ENCODE peak calls at places on chromosomes 7 and 10, in eight cellular contexts. O is uterus, M is astrocyte, D is heart left ventricle, C is fibroblast of lung, Z is mammary epithelial cell, Q is right atrium auricular region, E is right lobe of liver. V is an unnamed sample. For H3K27me3 and H3K36me3, the result is how much of the 10 kb centered on the place peaks cover.

GRCh38 chr10:65675236-65675635 is 1250.6 kb upstream of the LRRTM3 start:
- DNase-seq in O (no peak), M (no peak), D (no peak), C (no peak), Z (no peak), Q (no peak), E (no peak), V (no peak)

GRCh38 chr7:101582971-101583370 is 46.1 kb downstream of the MYL10 start:
- DNase-seq in O (no peak), M (no peak), D (no peak), C (no peak), Z (no peak), Q (no peak), E (no peak), V (no peak)

GRCh38 chr10:78212134-78212785 is 178.6 kb downstream of the RPS24 start:
- DNase-seq in O (peak), M (peak), D (peak), C (no peak), Z (no peak), Q (no peak), E (no peak), V (peak)

GRCh38 chr10:131127610-131128009 is 183.9 kb downstream of the TCERG1L start:
- DNase-seq in O (no peak), M (no peak), D (no peak), C (no peak), Z (no peak), Q (no peak), E (no peak), V (no peak)

GRCh38 chr7:14457567-14458453 is 444.7 kb downstream of the DGKB start:
- DNase-seq in O (peak), M (peak), D (peak), C (peak), Z (peak), Q (peak), E (peak), V (peak)

GRCh38 chr7:22726849-22727792 is at the start of gene IL6:
- DNase-seq in O (peak), M (peak), D (peak), C (peak), Z (peak), Q (peak), E (peak), V (peak)

GRCh38 chr10:35542303-35542702 is 62.8 kb upstream of the GJD4 start:
- DNase-seq in O (no peak), M (no peak), D (no peak), C (no peak), Z (no peak), Q (no peak), E (no peak), V (no peak)

GRCh38 chr10:14247650-14248258 is 83.0 kb downstream of the FRMD4A start:
- DNase-seq in O (no peak), M (peak), D (no peak), C (peak), Z (no peak), Q (no peak), E (no peak), V (peak)

GRCh38 chr10:79044846-79045245 is 23.9 kb upstream of the ZMIZ1 start:
- DNase-seq in O (peak), M (no peak), D (peak), C (no peak), Z (no peak), Q (no peak), E (no peak), V (no peak)

GRCh38 chr7:110801502-110801901 is 289.4 kb upstream of the LRRN3 start:
- DNase-seq in O (no peak), M (no peak), D (no peak), C (no peak), Z (no peak), Q (no peak), E (no peak), V (no peak)

GRCh38 chr7:101169838-101170531 is 4.6 kb upstream of the VGF start:
- DNase-seq in O (peak), M (no peak), D (peak), C (peak), Z (peak), Q (peak), E (peak), V (peak)

GRCh38 chr7:138307633-138308032 is 152.4 kb upstream of the TRIM24 start:
- DNase-seq in O (no peak), M (no peak), D (no peak), C (no peak), Z (no peak), Q (no peak), E (no peak), V (no peak)

GRCh38 chr7:136919820-136920219 is 51.4 kb downstream of the CHRM2 start:
- DNase-seq in O (no peak), M (no peak), D (no peak), C (peak), Z (no peak), Q (no peak), E (no peak), V (no peak)

GRCh38 chr10:44674536-44674935 is 236.6 kb upstream of the TMEM72 start:
- DNase-seq in O (no peak), M (no peak), D (no peak), C (no peak), Z (no peak), Q (no peak), E (no peak), V (no peak)

GRCh38 chr10:63071145-63071544 is 62.0 kb upstream of the NRBF2 start:
- DNase-seq in O (no peak), M (no peak), D (no peak), C (no peak), Z (no peak), Q (no peak), E (no peak), V (no peak)

GRCh38 chr10:30583778-30584415 is 45.7 kb downstream of the LYZL2 start:
- DNase-seq in O (peak), M (peak), D (no peak), C (peak), Z (peak), Q (peak), E (peak), V (peak)

GRCh38 chr10:17239276-17239660 is 11.2 kb downstream of the VIM start:
- DNase-seq in O (no peak), M (no peak), D (no peak), C (no peak), Z (no peak), Q (no peak), E (no peak), V (no peak)

GRCh38 chr10:85919358-85920022 is 447.1 kb downstream of the GRID1 start:
- DNase-seq in O (peak), M (no peak), D (no peak), C (no peak), Z (no peak), Q (no peak), E (no peak), V (peak)

GRCh38 chr10:78224602-78225001 is 190.9 kb downstream of the RPS24 start:
- DNase-seq in O (no peak), M (peak), D (no peak), C (no peak), Z (no peak), Q (no peak), E (no peak), V (peak)

GRCh38 chr10:105354010-105354409 is 712.9 kb downstream of the SORCS3 start:
- DNase-seq in O (no peak), M (no peak), D (no peak), C (no peak), Z (no peak), Q (no peak), E (no peak), V (no peak)

GRCh38 chr10:16945566-16945965 is 128.3 kb upstream of the RSU1 start:
- DNase-seq in O (no peak), M (no peak), D (no peak), C (no peak), Z (no peak), Q (no peak), E (no peak), V (peak)

GRCh38 chr7:29160080-29160479 is 13.7 kb upstream of the CPVL start:
- DNase-seq in O (no peak), M (no peak), D (no peak), C (no peak), Z (no peak), Q (no peak), E (no peak), V (no peak)

GRCh38 chr7:82183633-82184032 is 259.9 kb downstream of the CACNA2D1 start:
- DNase-seq in O (no peak), M (peak), D (no peak), C (peak), Z (peak), Q (no peak), E (no peak), V (no peak)

GRCh38 chr7:18978108-18978495 is 139.3 kb downstream of the TWIST1 start:
- DNase-seq in O (no peak), M (peak), D (no peak), C (peak), Z (peak), Q (no peak), E (no peak), V (no peak)

GRCh38 chr10:133359554-133359971 is 1.7 kb upstream of the FUOM start:
- DNase-seq in O (no peak), M (no peak), D (no peak), C (no peak), Z (peak), Q (no peak), E (peak), V (no peak)

GRCh38 chr7:140998715-140999114 is 16.0 kb downstream of the MRPS33 start:
- DNase-seq in O (no peak), M (no peak), D (no peak), C (no peak), Z (no peak), Q (no peak), E (no peak), V (no peak)

GRCh38 chr10:70479626-70480253 is 1.2 kb downstream of the PALD1 start:
- DNase-seq in O (no peak), M (no peak), D (no peak), C (no peak), Z (no peak), Q (no peak), E (no peak), V (peak)

GRCh38 chr10:91642831-91643692 is 10.2 kb upstream of the PPP1R3C start:
- DNase-seq in O (no peak), M (peak), D (no peak), C (peak), Z (peak), Q (no peak), E (no peak), V (no peak)

GRCh38 chr7:44534501-44534900 is 6.6 kb downstream of the NPC1L1 start:
- DNase-seq in O (no peak), M (no peak), D (no peak), C (peak), Z (peak), Q (no peak), E (no peak), V (peak)

GRCh38 chr10:6956562-6956961 is 376.5 kb upstream of the PRKCQ start:
- DNase-seq in O (no peak), M (no peak), D (no peak), C (no peak), Z (no peak), Q (no peak), E (no peak), V (no peak)
- H3K27me3 ChIP-seq in O (under half), M (under half), D (under half), C (under half), Z (under half), Q (under half), E (under half), V (under half)

DNA sequence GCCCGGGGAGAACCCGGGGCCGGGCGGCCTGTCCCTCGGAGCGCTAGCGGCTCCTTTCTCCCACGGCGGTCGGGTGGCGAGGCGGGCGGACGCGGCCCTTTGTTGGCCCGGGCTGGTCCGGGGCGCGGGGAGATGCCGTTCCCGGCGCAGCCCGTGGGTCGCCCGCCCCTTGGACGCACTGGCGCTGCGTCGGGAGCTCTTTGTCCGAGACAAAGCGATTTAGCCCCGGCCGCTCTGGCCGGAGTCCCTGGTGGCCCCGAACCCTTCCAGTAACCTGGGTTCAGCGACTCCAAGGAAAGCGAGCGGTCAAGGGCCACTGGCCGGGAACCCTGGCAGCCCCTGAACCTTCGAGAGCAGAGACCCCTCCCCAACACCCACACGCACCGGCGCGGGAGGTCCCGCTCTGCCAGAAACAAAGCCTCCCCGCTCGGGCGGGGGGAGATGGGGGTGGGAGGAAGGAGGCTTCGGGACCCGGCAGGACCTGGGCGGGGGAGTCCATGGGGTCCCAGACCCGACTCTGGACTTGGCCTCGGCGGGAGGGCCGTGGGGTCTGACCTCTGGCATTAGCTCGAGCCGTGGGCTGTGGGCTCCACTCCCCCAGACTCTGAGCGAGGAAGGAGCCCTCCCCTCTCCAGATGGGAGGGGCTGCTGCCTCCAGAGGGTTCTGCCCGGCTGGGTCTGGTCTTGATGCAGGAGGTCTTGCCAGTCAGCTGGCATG is 832 bp downstream of the DPYSL4 start:
- DNase-seq in O (no peak), M (no peak), D (peak), C (no peak), Z (no peak), Q (no peak), E (no peak), V (peak)
- H3K4me3 ChIP-seq in O (peak), M (peak), D (peak), C (peak), Z (peak), Q (peak), E (peak), V (peak)

GRCh38 chr7:156966387-156966786 is 16.9 kb downstream of the NOM1 start:
- DNase-seq in O (no peak), M (no peak), D (no peak), C (no peak), Z (no peak), Q (no peak), E (no peak), V (no peak)
- H3K36me3 ChIP-seq in O (under half), M (half or more), D (half or more), C (under half), Z (under half), Q (half or more), E (under half), V (under half)

GRCh38 chr10:123140164-123140982 is 4.6 kb downstream of the HMX3 start:
- DNase-seq in O (no peak), M (no peak), D (no peak), C (no peak), Z (no peak), Q (peak), E (no peak), V (no peak)

GRCh38 chr10:123140983-123141390 is 5.2 kb downstream of the HMX3 start:
- DNase-seq in O (no peak), M (no peak), D (no peak), C (no peak), Z (no peak), Q (peak), E (no peak), V (no peak)

GRCh38 chr10:123142701-123143161 is 5.2 kb upstream of the HMX2 start:
- DNase-seq in O (no peak), M (no peak), D (no peak), C (no peak), Z (no peak), Q (no peak), E (no peak), V (no peak)

GRCh38 chr10:123143162-123143824 is 4.6 kb upstream of the HMX2 start:
- DNase-seq in O (no peak), M (no peak), D (no peak), C (no peak), Z (no peak), Q (no peak), E (no peak), V (no peak)

DNA sequence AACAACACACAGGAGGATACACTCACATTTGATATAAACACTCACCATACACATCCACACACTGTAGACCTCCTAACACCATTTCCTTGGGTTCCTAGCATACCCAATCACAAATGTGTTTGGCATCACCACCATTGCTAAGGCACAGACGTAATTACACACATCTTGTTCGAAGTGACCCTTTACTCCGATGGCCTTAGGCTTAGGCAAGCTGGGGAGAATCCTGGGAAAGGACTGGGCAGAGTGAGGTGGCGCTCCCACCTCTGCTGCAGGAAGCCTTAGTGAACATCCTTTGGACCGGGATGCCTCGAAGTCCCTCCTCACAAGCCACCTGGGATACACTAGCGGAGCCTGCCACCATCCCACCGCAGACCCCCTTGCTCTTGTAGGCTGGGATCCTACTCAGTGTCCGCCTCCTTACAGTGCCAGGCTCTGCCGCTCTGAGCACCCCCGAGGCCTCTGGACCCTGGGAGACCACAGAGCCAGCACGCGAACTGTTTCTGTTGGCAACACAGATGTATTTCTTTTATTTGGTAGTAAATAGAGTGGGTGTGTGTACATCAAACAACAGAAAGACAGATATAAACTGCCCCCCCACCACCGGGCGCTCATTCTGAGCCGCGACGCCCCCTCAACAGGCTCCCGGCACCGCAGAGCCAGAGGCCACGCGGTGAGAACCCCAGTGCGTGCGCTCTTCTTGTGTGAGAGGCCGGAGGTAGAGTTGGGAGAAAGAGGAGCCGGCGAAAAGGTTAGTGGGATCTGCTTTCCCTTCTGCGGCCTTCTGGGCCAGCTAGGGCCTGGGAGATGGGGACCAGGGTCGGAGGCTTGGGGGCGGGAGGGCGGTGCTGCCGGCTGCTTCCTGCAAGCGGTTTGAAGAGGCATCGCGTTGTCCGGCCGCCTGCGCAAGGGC is 5.9 kb upstream of the HMX2 start:
- DNase-seq in O (no peak), M (no peak), D (no peak), C (no peak), Z (no peak), Q (peak), E (no peak), V (no peak)
- H3K27me3 ChIP-seq in O (half or more), M (half or more), D (half or more), C (half or more), Z (half or more), Q (half or more), E (half or more), V (under half)

GRCh38 chr7:77823787-77824186 is 25.2 kb downstream of the PHTF2 start:
- DNase-seq in O (no peak), M (peak), D (no peak), C (no peak), Z (no peak), Q (no peak), E (no peak), V (no peak)
- H3K4me3 ChIP-seq in O (no peak), M (no peak), D (no peak), C (no peak), Z (no peak), Q (no peak), E (no peak), V (no peak)

GRCh38 chr10:110113670-110114337 is 93.6 kb upstream of the MXI1 start:
- DNase-seq in O (no peak), M (no peak), D (no peak), C (no peak), Z (no peak), Q (no peak), E (no peak), V (no peak)

GRCh38 chr10:110115784-110116520 is 91.5 kb upstream of the MXI1 start:
- DNase-seq in O (no peak), M (no peak), D (no peak), C (no peak), Z (peak), Q (no peak), E (no peak), V (no peak)

GRCh38 chr10:110123594-110123993 is 83.8 kb upstream of the MXI1 start:
- DNase-seq in O (no peak), M (no peak), D (no peak), C (no peak), Z (no peak), Q (no peak), E (no peak), V (no peak)

GRCh38 chr10:110118891-110119621 is 88.3 kb upstream of the MXI1 start:
- DNase-seq in O (no peak), M (no peak), D (no peak), C (no peak), Z (no peak), Q (no peak), E (no peak), V (no peak)
- H3K36me3 ChIP-seq in O (under half), M (under half), D (half or more), C (under half), Z (under half), Q (under half), E (under half), V (under half)

DNA sequence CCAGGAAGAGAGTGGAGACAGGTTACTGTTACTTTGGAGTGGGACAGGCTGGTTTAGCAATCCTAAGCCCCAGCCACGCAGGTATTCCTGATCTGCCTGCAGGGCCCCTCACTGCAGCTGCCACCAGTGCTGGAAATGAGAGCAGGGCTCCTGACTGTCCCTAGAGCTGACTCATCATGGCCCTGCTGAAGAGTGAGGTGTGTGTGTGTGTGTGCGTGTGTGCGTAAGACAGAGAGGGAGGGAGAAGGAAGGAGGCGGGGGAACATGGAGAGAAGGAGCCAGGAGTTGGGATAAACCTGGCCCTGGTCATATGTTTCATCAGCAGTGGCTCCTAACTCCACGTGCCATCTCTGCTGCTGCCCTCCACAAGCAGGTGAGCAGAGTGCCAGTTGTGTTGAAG is 3.6 kb downstream of the FOXI2 start:
- DNase-seq in O (no peak), M (no peak), D (no peak), C (no peak), Z (peak), Q (no peak), E (no peak), V (no peak)
- H3K27me3 ChIP-seq in O (under half), M (under half), D (under half), C (under half), Z (under half), Q (under half), E (under half), V (under half)

GRCh38 chr10:60952846-60953220 is 8.8 kb upstream of the RHOBTB1 start:
- DNase-seq in O (no peak), M (no peak), D (no peak), C (no peak), Z (no peak), Q (no peak), E (no peak), V (no peak)

GRCh38 chr10:60951272-60951724 is 7.3 kb upstream of the RHOBTB1 start:
- DNase-seq in O (no peak), M (no peak), D (no peak), C (peak), Z (no peak), Q (no peak), E (no peak), V (no peak)

GRCh38 chr10:60948871-60949270 is 4.9 kb upstream of the RHOBTB1 start:
- DNase-seq in O (no peak), M (no peak), D (no peak), C (no peak), Z (no peak), Q (no peak), E (no peak), V (no peak)

GRCh38 chr10:60952067-60952845 is 8.3 kb upstream of the RHOBTB1 start:
- DNase-seq in O (no peak), M (no peak), D (no peak), C (no peak), Z (no peak), Q (no peak), E (no peak), V (no peak)

DNA sequence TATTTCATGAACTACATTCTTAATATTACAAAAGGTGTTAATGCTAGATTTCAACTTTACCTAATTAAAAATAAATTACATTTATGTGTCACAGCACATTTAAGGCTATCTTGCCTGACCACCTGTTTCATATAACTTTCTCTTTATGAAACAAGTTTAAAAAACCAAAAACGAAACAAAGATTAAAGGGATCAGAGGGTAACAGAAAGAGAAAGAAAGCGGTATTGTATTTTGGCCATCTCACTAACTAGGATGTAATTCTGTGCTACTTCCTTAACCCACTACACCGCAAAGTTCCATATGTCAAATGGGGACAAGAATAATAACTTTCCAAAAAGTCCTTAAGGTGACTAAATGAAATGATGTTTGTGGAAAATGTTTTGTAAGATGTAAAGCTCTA is 6.3 kb upstream of the RHOBTB1 start:
- DNase-seq in O (no peak), M (no peak), D (no peak), C (no peak), Z (no peak), Q (no peak), E (no peak), V (no peak)
- H3K4me3 ChIP-seq in O (no peak), M (no peak), D (no peak), C (no peak), Z (no peak), Q (no peak), E (no peak), V (no peak)

V was measured in MG63.